ENCODE peak calls at places on chromosome 3, in nine cellular contexts. Y, I, R, E, W, T, U, B and V are unnamed samples.

GRCh38 chr3:12896206-12896697 is 54.9 kb upstream of the RPL32 start:
- DNase-seq in Y (peak), I (no peak), R (no peak), E (no peak), W (no peak), T (peak), U (no peak), B (no peak), V (no peak)

GRCh38 chr3:116701070-116701469 is 8.5 kb upstream of the TUSC7 start:
- DNase-seq in Y (no peak), I (no peak), R (no peak), E (no peak), W (no peak), T (no peak), U (no peak), B (no peak), V (no peak)

GRCh38 chr3:55549172-55549571 is 62.1 kb upstream of the WNT5A start:
- DNase-seq in Y (no peak), I (no peak), R (no peak), E (no peak), W (no peak), T (no peak), U (no peak), B (no peak), V (no peak)

GRCh38 chr3:66276705-66277274 is 56.0 kb downstream of the SLC25A26 start:
- DNase-seq in Y (peak), I (peak), R (peak), E (peak), W (peak), T (no peak), U (peak), B (peak), V (no peak)

GRCh38 chr3:12679468-12679867 is 15.6 kb upstream of the RAF1 start:
- DNase-seq in Y (no peak), I (no peak), R (no peak), E (no peak), W (no peak), T (peak), U (peak), B (no peak), V (no peak)

GRCh38 chr3:63936929-63937328 is 24.7 kb upstream of the SCAANT1 start:
- DNase-seq in Y (no peak), I (no peak), R (no peak), E (no peak), W (no peak), T (no peak), U (no peak), B (no peak), V (no peak)

GRCh38 chr3:13281657-13282527 is 138.2 kb downstream of the NUP210 start:
- DNase-seq in Y (peak), I (peak), R (no peak), E (no peak), W (no peak), T (peak), U (no peak), B (peak), V (peak)

GRCh38 chr3:177726807-177727206 is 529.5 kb upstream of the TBL1XR1 start:
- DNase-seq in Y (no peak), I (no peak), R (no peak), E (no peak), W (no peak), T (no peak), U (no peak), B (no peak), V (no peak)

GRCh38 chr3:139561428-139561827 is 21.9 kb upstream of the RBP1 start:
- DNase-seq in Y (no peak), I (no peak), R (no peak), E (no peak), W (no peak), T (no peak), U (no peak), B (no peak), V (no peak)

GRCh38 chr3:78754066-78754743 is 1013.6 kb downstream of the ROBO1 start:
- DNase-seq in Y (no peak), I (no peak), R (no peak), E (no peak), W (no peak), T (no peak), U (peak), B (no peak), V (no peak)

GRCh38 chr3:42772670-42773408 is at the start of gene CCDC13:
- DNase-seq in Y (peak), I (peak), R (peak), E (peak), W (peak), T (peak), U (peak), B (peak), V (peak)

GRCh38 chr3:153221748-153222162 is 59.7 kb downstream of the RAP2B start:
- DNase-seq in Y (no peak), I (peak), R (peak), E (peak), W (peak), T (peak), U (peak), B (peak), V (peak)

GRCh38 chr3:108071394-108071793 is 19.4 kb downstream of the CD47 start:
- DNase-seq in Y (no peak), I (no peak), R (no peak), E (no peak), W (no peak), T (no peak), U (no peak), B (no peak), V (no peak)

GRCh38 chr3:151550025-151550618 is 89.3 kb upstream of the IGSF10 start:
- DNase-seq in Y (no peak), I (no peak), R (no peak), E (no peak), W (no peak), T (no peak), U (no peak), B (no peak), V (no peak)

GRCh38 chr3:147903037-147903436 is 493.9 kb downstream of the ZIC1 start:
- DNase-seq in Y (peak), I (no peak), R (no peak), E (no peak), W (no peak), T (no peak), U (no peak), B (no peak), V (no peak)

GRCh38 chr3:62109534-62109933 is 263.8 kb downstream of the FEZF2 start:
- DNase-seq in Y (peak), I (peak), R (no peak), E (no peak), W (no peak), T (peak), U (peak), B (no peak), V (no peak)

GRCh38 chr3:197171481-197172067 is 126.8 kb downstream of the DLG1 start:
- DNase-seq in Y (no peak), I (no peak), R (no peak), E (no peak), W (no peak), T (no peak), U (peak), B (no peak), V (no peak)

GRCh38 chr3:116000315-116000714 is 377.0 kb downstream of the GAP43 start:
- DNase-seq in Y (no peak), I (peak), R (no peak), E (no peak), W (no peak), T (no peak), U (peak), B (peak), V (no peak)

GRCh38 chr3:22373827-22374226 is 622.8 kb upstream of the ZNF385D start:
- DNase-seq in Y (no peak), I (no peak), R (no peak), E (no peak), W (no peak), T (no peak), U (no peak), B (no peak), V (no peak)

GRCh38 chr3:102000620-102001209 is 151.4 kb downstream of the NFKBIZ start:
- DNase-seq in Y (no peak), I (no peak), R (no peak), E (no peak), W (no peak), T (no peak), U (no peak), B (no peak), V (no peak)

GRCh38 chr3:70583682-70584081 is 271.2 kb upstream of the MDFIC2 start:
- DNase-seq in Y (no peak), I (no peak), R (no peak), E (no peak), W (no peak), T (no peak), U (no peak), B (no peak), V (no peak)

GRCh38 chr3:23442598-23443383 is 239.7 kb downstream of the UBE2E2 start:
- DNase-seq in Y (peak), I (no peak), R (no peak), E (peak), W (no peak), T (no peak), U (peak), B (no peak), V (no peak)

GRCh38 chr3:138259126-138259525 is 70.5 kb downstream of the NME9 start:
- DNase-seq in Y (no peak), I (no peak), R (no peak), E (no peak), W (no peak), T (no peak), U (no peak), B (no peak), V (no peak)

GRCh38 chr3:101143002-101143401 is 149.8 kb upstream of the ABI3BP start:
- DNase-seq in Y (no peak), I (no peak), R (no peak), E (no peak), W (no peak), T (no peak), U (no peak), B (no peak), V (no peak)

GRCh38 chr3:184716652-184717607 is 5.1 kb upstream of the MAGEF1 start:
- DNase-seq in Y (peak), I (peak), R (no peak), E (no peak), W (no peak), T (no peak), U (peak), B (no peak), V (peak)

GRCh38 chr3:55725681-55726500 is 238.8 kb upstream of the WNT5A start:
- DNase-seq in Y (no peak), I (no peak), R (no peak), E (no peak), W (no peak), T (no peak), U (no peak), B (no peak), V (no peak)

GRCh38 chr3:157589168-157589567 is 86.0 kb upstream of the VEPH1 start:
- DNase-seq in Y (no peak), I (no peak), R (no peak), E (no peak), W (no peak), T (no peak), U (no peak), B (no peak), V (no peak)

GRCh38 chr3:143830063-143830462 is 18.2 kb downstream of the SLC9A9 start:
- DNase-seq in Y (no peak), I (no peak), R (no peak), E (no peak), W (no peak), T (no peak), U (no peak), B (no peak), V (no peak)

GRCh38 chr3:44984335-44984734 is 8.3 kb downstream of the EXOSC7 start:
- DNase-seq in Y (no peak), I (no peak), R (no peak), E (no peak), W (no peak), T (no peak), U (no peak), B (no peak), V (no peak)

GRCh38 chr3:83633758-83634157 is 1325.0 kb upstream of the CADM2 start:
- DNase-seq in Y (no peak), I (no peak), R (no peak), E (no peak), W (no peak), T (no peak), U (no peak), B (no peak), V (no peak)

GRCh38 chr3:124149774-124150173 is 157.8 kb upstream of the ROPN1 start:
- DNase-seq in Y (no peak), I (no peak), R (no peak), E (no peak), W (no peak), T (no peak), U (no peak), B (no peak), V (no peak)

GRCh38 chr3:119289371-119289770 is 4.8 kb upstream of the ARHGAP31 start:
- DNase-seq in Y (no peak), I (peak), R (no peak), E (no peak), W (no peak), T (no peak), U (no peak), B (no peak), V (no peak)

GRCh38 chr3:126127904-126128303 is 44.0 kb upstream of the SLC41A3 start:
- DNase-seq in Y (no peak), I (no peak), R (no peak), E (no peak), W (peak), T (peak), U (no peak), B (no peak), V (peak)

GRCh38 chr3:70832035-70832795 is 519.8 kb upstream of the MDFIC2 start:
- DNase-seq in Y (no peak), I (peak), R (no peak), E (no peak), W (no peak), T (no peak), U (peak), B (no peak), V (peak)

GRCh38 chr3:78887608-78888011 is 880.2 kb downstream of the ROBO1 start:
- DNase-seq in Y (no peak), I (no peak), R (no peak), E (no peak), W (no peak), T (no peak), U (peak), B (no peak), V (no peak)

GRCh38 chr3:49476563-49476962 is 6.5 kb downstream of the DAG1 start:
- DNase-seq in Y (no peak), I (no peak), R (peak), E (no peak), W (no peak), T (no peak), U (peak), B (no peak), V (no peak)

GRCh38 chr3:49470714-49471420 is 800 bp downstream of the DAG1 start:
- DNase-seq in Y (no peak), I (no peak), R (no peak), E (no peak), W (no peak), T (no peak), U (peak), B (no peak), V (no peak)

GRCh38 chr3:49469876-49470713 is at the start of gene DAG1:
- DNase-seq in Y (peak), I (peak), R (peak), E (peak), W (peak), T (peak), U (peak), B (peak), V (peak)

GRCh38 chr3:49469037-49469875 is 811 bp upstream of the DAG1 start:
- DNase-seq in Y (peak), I (peak), R (no peak), E (no peak), W (peak), T (peak), U (peak), B (peak), V (peak)

GRCh38 chr3:49471856-49472495 is 1.9 kb downstream of the DAG1 start:
- DNase-seq in Y (no peak), I (no peak), R (no peak), E (no peak), W (no peak), T (peak), U (peak), B (no peak), V (no peak)
- H3K4me3 ChIP-seq in Y (no peak), I (no peak), R (no peak), E (no peak), W (peak), T (peak), U (peak), B (no peak), V (peak)

DNA sequence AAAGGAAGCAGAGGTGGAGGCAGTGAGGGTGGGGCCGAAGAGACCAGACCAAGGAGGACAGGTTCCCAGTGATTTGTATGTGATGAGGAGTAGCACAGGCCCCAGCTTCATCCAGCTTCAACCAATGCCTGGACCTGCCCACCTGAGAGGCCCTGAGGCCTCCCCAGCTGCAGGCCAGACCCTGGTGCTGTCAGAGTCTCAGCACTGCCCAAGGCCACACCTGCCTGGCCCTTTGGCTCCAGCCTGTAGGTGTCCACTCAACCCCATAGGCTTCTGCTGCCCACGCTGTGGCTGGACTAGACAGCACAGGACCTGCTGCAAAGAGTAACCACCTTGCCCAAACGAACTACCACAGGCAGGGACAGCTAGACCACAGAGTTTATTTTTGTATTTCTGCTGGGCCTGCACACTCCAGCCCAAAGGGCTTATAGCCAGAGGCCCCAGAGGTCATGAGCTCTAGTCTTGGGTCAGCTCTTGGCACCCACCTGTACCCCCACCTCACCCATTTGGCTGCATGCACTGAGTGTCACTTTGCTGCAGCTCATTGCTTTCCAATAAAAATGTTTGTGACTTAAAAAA is 81.9 kb upstream of the CDV3 start:
- DNase-seq in Y (no peak), I (no peak), R (no peak), E (no peak), W (no peak), T (no peak), U (no peak), B (no peak), V (no peak)
- H3K4me3 ChIP-seq in Y (no peak), I (no peak), R (peak), E (peak), W (no peak), T (no peak), U (no peak), B (no peak), V (no peak)

GRCh38 chr3:150220791-150221190 is 187.3 kb upstream of the TSC22D2 start:
- DNase-seq in Y (peak), I (no peak), R (no peak), E (no peak), W (no peak), T (no peak), U (peak), B (no peak), V (no peak)
- H3K4me3 ChIP-seq in Y (peak), I (no peak), R (no peak), E (no peak), W (peak), T (peak), U (peak), B (peak), V (peak)

GRCh38 chr3:113537155-113537554 is 4.8 kb downstream of the SIDT1 start:
- DNase-seq in Y (no peak), I (no peak), R (no peak), E (no peak), W (no peak), T (no peak), U (no peak), B (no peak), V (no peak)

GRCh38 chr3:113535898-113536297 is 3.5 kb downstream of the SIDT1 start:
- DNase-seq in Y (peak), I (no peak), R (no peak), E (peak), W (no peak), T (no peak), U (no peak), B (no peak), V (no peak)

GRCh38 chr3:113533534-113533892 is 1.2 kb downstream of the SIDT1 start:
- DNase-seq in Y (no peak), I (no peak), R (peak), E (peak), W (no peak), T (no peak), U (no peak), B (no peak), V (no peak)

GRCh38 chr3:113534365-113534764 is 2.0 kb downstream of the SIDT1 start:
- DNase-seq in Y (no peak), I (no peak), R (no peak), E (peak), W (no peak), T (no peak), U (no peak), B (no peak), V (no peak)

DNA sequence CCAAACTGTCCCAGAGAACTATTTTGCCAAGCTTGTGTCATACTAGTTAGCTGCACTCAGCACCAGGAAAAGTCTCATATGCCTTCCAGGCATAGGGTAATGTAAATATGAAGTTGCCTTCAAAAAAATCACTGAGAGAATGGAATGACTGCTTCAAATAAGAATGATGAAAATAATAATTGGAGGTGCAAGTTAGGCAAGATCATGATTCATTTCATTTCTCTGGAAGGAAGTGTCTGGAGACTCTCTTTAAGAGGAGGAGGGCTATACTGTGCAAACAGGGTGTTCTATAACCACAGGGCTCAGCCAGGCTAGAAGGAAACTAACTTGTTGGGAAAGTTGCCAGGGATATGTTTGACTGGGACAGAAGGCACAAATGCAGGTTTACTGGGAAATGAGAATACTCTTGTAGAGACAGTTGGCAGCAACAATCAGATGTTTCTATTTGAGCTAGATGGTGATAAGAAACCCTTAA is 4.3 kb downstream of the SIDT1 start:
- DNase-seq in Y (no peak), I (peak), R (no peak), E (no peak), W (no peak), T (no peak), U (no peak), B (no peak), V (no peak)
- H3K4me3 ChIP-seq in Y (no peak), I (no peak), R (no peak), E (no peak), W (no peak), T (no peak), U (no peak), B (no peak), V (no peak)

DNA sequence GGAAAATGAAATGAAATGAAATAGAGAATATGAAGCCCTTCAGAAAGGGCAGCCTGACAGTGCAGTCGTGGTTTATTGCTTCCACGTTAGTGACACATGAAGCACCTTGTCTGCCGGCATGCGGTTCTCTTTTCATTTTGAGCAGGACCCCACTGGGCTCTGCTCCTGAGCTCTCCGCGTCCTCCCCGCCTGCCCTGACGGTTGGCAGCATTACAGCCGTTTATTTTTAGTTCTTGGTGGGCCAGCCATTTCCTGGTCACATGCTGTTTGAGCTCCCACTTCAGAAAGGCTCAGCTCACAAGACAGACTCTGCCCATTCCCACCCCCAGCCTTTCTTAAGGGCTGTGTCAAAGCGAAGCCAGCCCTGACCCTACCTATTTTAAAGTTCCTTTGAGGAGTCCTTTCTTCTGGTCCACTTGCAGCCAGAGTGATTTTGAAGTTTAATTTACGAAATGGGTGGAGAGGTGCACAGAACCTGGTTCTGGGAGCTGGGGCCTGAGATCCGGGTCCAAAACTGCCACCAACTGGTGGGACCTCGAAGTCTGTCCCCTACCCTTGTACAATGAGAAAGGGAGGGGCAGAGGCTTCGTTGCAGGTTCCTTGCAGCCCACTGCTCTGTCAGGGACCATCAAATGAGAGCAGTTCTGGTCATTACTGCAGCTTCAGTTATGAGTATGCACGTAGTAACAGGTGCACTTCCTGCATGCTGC is 60.1 kb downstream of the MGLL start:
- DNase-seq in Y (no peak), I (no peak), R (no peak), E (no peak), W (no peak), T (no peak), U (peak), B (peak), V (no peak)
- H3K4me3 ChIP-seq in Y (no peak), I (no peak), R (no peak), E (no peak), W (no peak), T (peak), U (no peak), B (no peak), V (peak)